ENCODE peak calls at places on chromosome 10, in six cellular contexts. G is A549, P is adrenal gland, N is IMR-90, C is suprapubic skin, U is heart left ventricle. F is an unnamed sample.

GRCh38 chr10:77360835-77361234 is 276.8 kb downstream of the KCNMA1 start:
- DNase-seq in G (no peak), P (no peak), N (no peak), C (no peak), U (no peak), F (no peak)

GRCh38 chr10:51602326-51602725 is 97.1 kb downstream of the CSTF2T start:
- DNase-seq in G (no peak), P (no peak), N (peak), C (no peak), U (no peak), F (no peak)

GRCh38 chr10:18087398-18087797 is 52.8 kb upstream of the CACNB2 start:
- DNase-seq in G (no peak), P (peak), N (peak), C (no peak), U (no peak), F (no peak)

GRCh38 chr10:69684020-69684980 is 54.3 kb downstream of the FAM241B start:
- DNase-seq in G (no peak), P (peak), N (peak), C (peak), U (peak), F (no peak)

GRCh38 chr10:47359626-47360418 is 11.7 kb downstream of the RBP3 start:
- DNase-seq in G (no peak), P (no peak), N (no peak), C (peak), U (no peak), F (no peak)

GRCh38 chr10:71090330-71090729 is 122.0 kb upstream of the UNC5B start:
- DNase-seq in G (no peak), P (no peak), N (no peak), C (peak), U (no peak), F (no peak)

GRCh38 chr10:79345241-79346011 is 1.8 kb upstream of the PPIF start:
- DNase-seq in G (no peak), P (no peak), N (no peak), C (peak), U (no peak), F (no peak)

GRCh38 chr10:129756912-129757861 is 206.9 kb downstream of the EBF3 start:
- DNase-seq in G (no peak), P (no peak), N (no peak), C (no peak), U (no peak), F (no peak)

GRCh38 chr10:88401671-88402347 is 181.3 kb downstream of the RNLS start:
- DNase-seq in G (no peak), P (no peak), N (peak), C (no peak), U (no peak), F (no peak)

GRCh38 chr10:103451871-103452713 is at the start of gene CALHM2:
- DNase-seq in G (peak), P (peak), N (peak), C (peak), U (peak), F (no peak)

GRCh38 chr10:71065659-71066058 is 146.7 kb upstream of the UNC5B start:
- DNase-seq in G (no peak), P (no peak), N (no peak), C (no peak), U (peak), F (no peak)

GRCh38 chr10:78470267-78471103 is 436.8 kb downstream of the RPS24 start:
- DNase-seq in G (no peak), P (no peak), N (peak), C (no peak), U (no peak), F (no peak)

GRCh38 chr10:34337917-34338316 is 477.2 kb downstream of the PARD3 start:
- DNase-seq in G (no peak), P (no peak), N (no peak), C (no peak), U (no peak), F (no peak)

GRCh38 chr10:91050371-91051034 is 129.6 kb upstream of the ANKRD1 start:
- DNase-seq in G (no peak), P (peak), N (no peak), C (no peak), U (no peak), F (no peak)

GRCh38 chr10:78760463-78761240 is 308.1 kb upstream of the ZMIZ1 start:
- DNase-seq in G (no peak), P (no peak), N (no peak), C (no peak), U (peak), F (no peak)

GRCh38 chr10:102368072-102368471 is 27.4 kb upstream of the NFKB2 start:
- DNase-seq in G (no peak), P (no peak), N (no peak), C (no peak), U (no peak), F (no peak)

GRCh38 chr10:82378146-82378545 is 503.2 kb downstream of the NRG3 start:
- DNase-seq in G (no peak), P (peak), N (peak), C (no peak), U (no peak), F (no peak)

GRCh38 chr10:99975106-99975829 is 34.5 kb downstream of the DNMBP start:
- DNase-seq in G (no peak), P (no peak), N (no peak), C (no peak), U (no peak), F (no peak)

GRCh38 chr10:32379314-32379949 is 32.5 kb upstream of the EPC1 start:
- DNase-seq in G (no peak), P (no peak), N (peak), C (no peak), U (no peak), F (no peak)

GRCh38 chr10:132480356-132480755 is 57.2 kb upstream of the INPP5A start:
- DNase-seq in G (no peak), P (no peak), N (peak), C (peak), U (peak), F (no peak)

GRCh38 chr10:77157248-77158019 is 480.2 kb downstream of the KCNMA1 start:
- DNase-seq in G (no peak), P (no peak), N (no peak), C (no peak), U (no peak), F (no peak)

GRCh38 chr10:104076743-104077160 is 8.9 kb downstream of the COL17A1 start:
- DNase-seq in G (no peak), P (peak), N (peak), C (no peak), U (no peak), F (no peak)

GRCh38 chr10:52706347-52707070 is 66.1 kb downstream of the MBL2 start:
- DNase-seq in G (no peak), P (no peak), N (no peak), C (no peak), U (no peak), F (no peak)

GRCh38 chr10:90740265-90740664 is 117.6 kb downstream of the HTR7 start:
- DNase-seq in G (no peak), P (no peak), N (no peak), C (no peak), U (no peak), F (no peak)

GRCh38 chr10:470339-471003 is 219.0 kb downstream of the DIP2C start:
- DNase-seq in G (no peak), P (no peak), N (no peak), C (no peak), U (no peak), F (no peak)

GRCh38 chr10:87092356-87092860 is 2.2 kb downstream of the GLUD1 start:
- DNase-seq in G (no peak), P (no peak), N (peak), C (no peak), U (no peak), F (no peak)

GRCh38 chr10:22599048-22599561 is 115.3 kb downstream of the PIP4K2A start:
- DNase-seq in G (peak), P (no peak), N (peak), C (no peak), U (no peak), F (no peak)

GRCh38 chr10:59865101-59865500 is 41.3 kb downstream of the CCDC6 start:
- DNase-seq in G (peak), P (peak), N (peak), C (no peak), U (no peak), F (no peak)

GRCh38 chr10:43318978-43319965 is 52.2 kb upstream of the FXYD4 start:
- DNase-seq in G (no peak), P (no peak), N (no peak), C (no peak), U (no peak), F (no peak)

GRCh38 chr10:79356104-79356503 is 8.8 kb downstream of the PPIF start:
- DNase-seq in G (no peak), P (no peak), N (no peak), C (peak), U (no peak), F (no peak)

GRCh38 chr10:121392657-121393056 is 205.6 kb downstream of the FGFR2 start:
- DNase-seq in G (no peak), P (no peak), N (no peak), C (no peak), U (no peak), F (no peak)

GRCh38 chr10:43205681-43206390 is 61.0 kb downstream of the RASGEF1A start:
- DNase-seq in G (no peak), P (peak), N (no peak), C (peak), U (peak), F (no peak)

GRCh38 chr10:91220954-91221696 is 662 bp downstream of the PCGF5 start:
- DNase-seq in G (peak), P (peak), N (peak), C (peak), U (no peak), F (no peak)

GRCh38 chr10:75395955-75396860 is 5.4 kb downstream of the ZNF503 start:
- DNase-seq in G (no peak), P (peak), N (no peak), C (no peak), U (no peak), F (no peak)

GRCh38 chr10:76906221-76906620 is 731.4 kb downstream of the KCNMA1 start:
- DNase-seq in G (no peak), P (no peak), N (no peak), C (no peak), U (no peak), F (no peak)

GRCh38 chr10:96390460-96390864 is 31.7 kb upstream of the OPALIN start:
- DNase-seq in G (no peak), P (peak), N (no peak), C (no peak), U (peak), F (no peak)

GRCh38 chr10:78356291-78356915 is 322.7 kb downstream of the RPS24 start:
- DNase-seq in G (no peak), P (no peak), N (no peak), C (no peak), U (no peak), F (no peak)

DNA sequence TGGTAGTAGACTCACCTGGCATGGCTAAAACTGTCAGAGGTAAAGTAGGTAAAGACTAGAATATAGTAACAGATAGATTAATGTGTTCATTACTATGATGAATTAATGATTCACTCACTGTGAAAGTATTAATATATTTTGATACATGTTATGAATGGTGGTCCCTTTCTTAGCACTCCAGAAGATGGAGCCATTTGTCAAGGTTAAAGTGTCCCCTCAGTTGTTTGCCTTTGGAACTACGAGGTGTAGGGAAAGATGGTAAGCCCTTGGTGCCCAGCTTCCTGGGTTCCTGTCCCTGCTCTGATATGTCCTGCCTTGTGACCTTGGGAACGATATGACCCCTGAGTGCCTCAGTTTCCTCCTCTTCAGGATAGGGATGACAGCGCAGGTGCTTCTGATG is 49.4 kb downstream of the HTRA1 start:
- DNase-seq in G (no peak), P (no peak), N (no peak), C (no peak), U (no peak), F (no peak)
- TF ChIP-seq CTCF in G (no peak), P (no peak), N (peak), C (no peak), U (no peak), F (no peak)

GRCh38 chr10:5958077-5958476 is 19.3 kb downstream of the IL15RA start:
- DNase-seq in G (no peak), P (no peak), N (peak), C (no peak), U (no peak), F (no peak)
- H3K27ac ChIP-seq in G (no peak), P (no peak), N (peak), C (no peak), U (no peak), F (no peak)

GRCh38 chr10:12350167-12350872 is 973 bp downstream of the CAMK1D start:
- DNase-seq in G (peak), P (peak), N (peak), C (no peak), U (peak), F (no peak)

GRCh38 chr10:12348341-12348869 is 942 bp upstream of the CAMK1D start:
- DNase-seq in G (no peak), P (no peak), N (no peak), C (no peak), U (no peak), F (no peak)

GRCh38 chr10:12350925-12351324 is 1.6 kb downstream of the CAMK1D start:
- DNase-seq in G (no peak), P (no peak), N (no peak), C (no peak), U (no peak), F (no peak)

GRCh38 chr10:12349628-12350166 is 350 bp downstream of the CAMK1D start:
- DNase-seq in G (no peak), P (no peak), N (no peak), C (no peak), U (no peak), F (no peak)

GRCh38 chr10:12348870-12349627 is at the start of gene CAMK1D:
- DNase-seq in G (peak), P (peak), N (peak), C (peak), U (peak), F (peak)
- TF ChIP-seq POLR2A in G (peak), P (peak), N (peak), C (no peak), U (no peak), F (no peak)

DNA sequence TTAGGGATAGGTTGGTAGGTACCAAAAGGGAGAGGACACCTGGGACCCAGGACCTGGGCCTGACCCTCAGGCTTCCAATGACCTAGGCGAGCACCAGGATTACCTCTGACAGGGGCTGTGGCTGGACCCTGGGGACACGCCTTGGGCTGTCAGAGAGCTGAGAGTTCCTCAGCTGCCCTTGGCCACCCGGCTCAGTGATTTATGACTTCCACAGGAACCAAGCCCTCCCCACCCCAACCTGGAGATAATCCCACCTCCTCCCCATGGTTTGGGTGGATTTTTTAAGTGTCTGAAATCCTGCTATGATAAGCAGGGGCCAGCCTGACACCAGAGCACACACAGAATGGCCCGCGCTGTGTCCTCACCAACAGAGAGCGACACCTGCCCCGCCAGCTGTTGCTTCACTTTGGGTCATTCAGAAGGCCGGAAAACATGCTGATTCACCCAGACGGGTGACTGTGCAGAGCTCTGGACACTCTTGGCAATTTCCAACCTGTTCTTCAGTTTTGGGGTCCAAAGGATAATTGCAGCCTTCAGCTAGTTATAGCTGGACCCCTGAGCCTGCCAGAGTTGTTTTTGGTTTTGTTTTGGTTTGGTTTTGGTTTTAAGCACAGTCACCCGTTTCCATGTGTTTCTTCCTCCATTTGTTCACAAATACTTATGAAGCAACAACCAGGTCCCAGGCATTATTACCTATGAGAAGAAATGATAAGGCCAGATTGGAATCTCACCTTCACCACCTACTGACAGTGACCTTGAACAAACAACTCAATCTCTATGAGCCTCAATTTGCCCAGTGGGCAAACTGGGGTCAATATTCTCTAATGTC is 78.2 kb downstream of the RAB11FIP2 start:
- DNase-seq in G (no peak), P (peak), N (no peak), C (no peak), U (no peak), F (no peak)
- TF ChIP-seq CTCF in G (no peak), P (no peak), N (no peak), C (no peak), U (no peak), F (no peak)

GRCh38 chr10:62022830-62023229 is 121.3 kb downstream of the ARID5B start:
- DNase-seq in G (no peak), P (no peak), N (no peak), C (no peak), U (no peak), F (no peak)
- H3K27ac ChIP-seq in G (no peak), P (no peak), N (no peak), C (no peak), U (no peak), F (peak)

F was measured in esophagus squamous epithelium.